ENCODE peak calls at places on chromosomes 1 and 21, in nine cellular contexts. D is A549, Z is GM23338, V is K562, H is HL-60, L is HCT116, S is SK-N-SH, R is GM12878, I is HepG2. X is an unnamed sample.

GRCh38 chr1:17569200-17570139 is 30.0 kb downstream of the ARHGEF10L start:
- DNase-seq in D (no peak), Z (no peak), V (peak; percentile 77), H (peak; percentile 27), L (peak; percentile 58), S (peak; percentile 60), R (no peak), I (peak; percentile 44), X (no peak)

GRCh38 chr1:46183119-46183842 is 7.0 kb upstream of the P3R3URF start:
- DNase-seq in D (peak; percentile 74), Z (peak; percentile 26), V (no peak), H (peak; percentile 51), L (peak; percentile 98), S (no peak), R (no peak), I (peak; percentile 85), X (peak; percentile 99)

GRCh38 chr1:15610167-15610566 is 7.1 kb upstream of the DDI2 start:
- DNase-seq in D (no peak), Z (no peak), V (no peak), H (no peak), L (no peak), S (no peak), R (no peak), I (peak; percentile 71), X (no peak)

GRCh38 chr1:169236880-169237279 is 130.4 kb downstream of the ATP1B1 start:
- DNase-seq in D (no peak), Z (no peak), V (no peak), H (no peak), L (no peak), S (no peak), R (no peak), I (no peak), X (no peak)

GRCh38 chr1:160108888-160109662 is 6.5 kb upstream of the ATP1A2 start:
- DNase-seq in D (peak; percentile 75), Z (peak; percentile 81), V (peak; percentile 33), H (no peak), L (peak; percentile 69), S (peak; percentile 63), R (no peak), I (peak; percentile 80), X (no peak)

GRCh38 chr21:35716886-35717285 is 343.4 kb downstream of the SETD4 start:
- DNase-seq in D (no peak), Z (no peak), V (no peak), H (no peak), L (no peak), S (no peak), R (no peak), I (no peak), X (no peak)

GRCh38 chr1:2642560-2643413 is 10.0 kb upstream of the MMEL1 start:
- DNase-seq in D (peak; percentile 94), Z (peak; percentile 95), V (peak; percentile 100), H (peak; percentile 56), L (peak; percentile 73), S (peak; percentile 100), R (peak; percentile 42), I (peak; percentile 86), X (peak; percentile 38)

GRCh38 chr1:203590559-203590958 is 36.1 kb upstream of the ATP2B4 start:
- DNase-seq in D (no peak), Z (no peak), V (no peak), H (no peak), L (no peak), S (no peak), R (no peak), I (no peak), X (no peak)

GRCh38 chr1:105865546-105865945 is 1190.9 kb upstream of the PRMT6 start:
- DNase-seq in D (no peak), Z (no peak), V (no peak), H (no peak), L (no peak), S (no peak), R (no peak), I (no peak), X (no peak)

GRCh38 chr21:42568834-42569731 is 55.4 kb downstream of the SLC37A1 start:
- DNase-seq in D (no peak), Z (no peak), V (no peak), H (no peak), L (no peak), S (no peak), R (no peak), I (no peak), X (no peak)

GRCh38 chr1:99935534-99935933 is 34.3 kb upstream of the SLC35A3 start:
- DNase-seq in D (no peak), Z (no peak), V (no peak), H (no peak), L (no peak), S (no peak), R (no peak), I (no peak), X (no peak)

GRCh38 chr1:55445416-55445815 is 230.3 kb upstream of the USP24 start:
- DNase-seq in D (no peak), Z (no peak), V (no peak), H (no peak), L (no peak), S (no peak), R (peak; percentile 12), I (no peak), X (no peak)

GRCh38 chr1:174135200-174135599 is 24.1 kb upstream of the RABGAP1L start:
- DNase-seq in D (no peak), Z (no peak), V (no peak), H (no peak), L (no peak), S (no peak), R (no peak), I (no peak), X (no peak)

GRCh38 chr1:30759718-30760281 is 2.2 kb upstream of the LAPTM5 start:
- DNase-seq in D (no peak), Z (peak; percentile 32), V (no peak), H (no peak), L (no peak), S (no peak), R (no peak), I (no peak), X (no peak)

DNA sequence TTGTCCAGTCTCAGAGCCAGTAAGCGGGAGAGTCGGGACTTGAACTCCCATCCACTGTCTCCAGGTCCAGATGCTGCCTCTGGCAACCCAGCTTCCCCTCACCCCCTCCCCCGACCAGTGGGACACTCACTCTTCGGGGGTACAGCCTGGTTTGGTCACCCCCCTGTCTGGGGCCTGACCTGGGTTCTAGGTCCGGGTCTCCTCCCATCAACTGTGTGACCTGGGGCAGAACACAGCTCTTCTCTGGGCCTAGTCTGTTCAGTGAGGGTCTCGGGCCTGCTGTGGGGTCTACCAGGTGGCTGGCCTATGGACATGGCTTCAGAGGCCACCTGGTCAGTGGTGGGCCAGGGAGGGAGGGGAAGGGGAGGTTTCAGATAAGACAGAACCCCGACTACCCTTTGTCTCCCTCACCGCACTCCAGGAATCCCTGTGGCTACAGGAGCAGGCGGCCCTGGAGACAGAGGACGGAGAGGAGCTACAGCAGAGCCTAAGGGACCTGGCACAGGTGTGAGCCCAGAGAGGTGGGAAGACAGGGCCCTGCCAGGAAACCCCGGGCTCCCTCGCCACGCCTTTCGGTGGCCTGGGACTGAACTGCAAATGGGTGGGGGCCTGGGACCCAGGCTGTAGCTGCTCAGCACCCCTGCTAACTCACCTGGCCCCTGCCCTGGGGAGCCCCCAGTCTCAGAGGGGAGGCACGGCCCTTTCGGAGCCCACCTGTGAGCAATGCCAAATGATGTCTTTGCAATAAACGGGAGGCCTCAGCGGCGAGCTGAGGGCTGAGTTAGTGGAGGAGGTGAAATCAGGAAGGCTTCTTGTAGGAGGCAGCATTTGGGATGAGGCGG is 4.1 kb upstream of the NBPF3 start:
- DNase-seq in D (no peak), Z (peak; percentile 5), V (no peak), H (no peak), L (no peak), S (no peak), R (no peak), I (no peak), X (no peak)
- H3K4me3 ChIP-seq in D (no peak overlapping the region), Z (peak overlapping the region; percentile 66), V (no peak overlapping the region), H (no peak overlapping the region), L (no peak overlapping the region), S (no peak overlapping the region), R (no peak overlapping the region), I (peak overlapping the region; percentile 71), X (peak overlapping the region; percentile 50)

DNA sequence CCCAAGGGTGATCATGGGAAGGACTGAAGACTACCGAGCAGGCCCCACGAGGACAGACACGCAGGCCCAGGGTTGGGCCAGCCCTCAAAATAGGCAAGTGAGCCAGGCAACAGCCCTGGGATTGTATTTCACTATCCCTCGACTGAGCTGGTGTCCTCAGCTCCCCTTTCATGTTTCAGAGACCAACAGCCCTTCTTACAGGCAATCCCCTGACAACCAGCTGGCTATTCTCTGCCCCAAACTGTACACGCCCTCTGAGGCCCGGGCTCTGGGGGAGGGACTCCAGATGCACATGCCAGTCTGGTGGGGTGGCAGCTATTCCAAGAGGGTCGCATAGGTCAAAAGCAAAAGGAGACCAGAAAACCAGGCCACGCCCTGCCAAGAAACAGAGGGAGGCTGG is 243.0 kb downstream of the TOMM20 start:
- DNase-seq in D (no peak), Z (no peak), V (no peak), H (no peak), L (no peak), S (no peak), R (no peak), I (no peak), X (no peak)
- TF ChIP-seq REST in D (no peak), Z (no peak), V (no peak), H (no peak), L (no peak), S (no peak), R (no peak), I (no peak), X (no peak)

DNA sequence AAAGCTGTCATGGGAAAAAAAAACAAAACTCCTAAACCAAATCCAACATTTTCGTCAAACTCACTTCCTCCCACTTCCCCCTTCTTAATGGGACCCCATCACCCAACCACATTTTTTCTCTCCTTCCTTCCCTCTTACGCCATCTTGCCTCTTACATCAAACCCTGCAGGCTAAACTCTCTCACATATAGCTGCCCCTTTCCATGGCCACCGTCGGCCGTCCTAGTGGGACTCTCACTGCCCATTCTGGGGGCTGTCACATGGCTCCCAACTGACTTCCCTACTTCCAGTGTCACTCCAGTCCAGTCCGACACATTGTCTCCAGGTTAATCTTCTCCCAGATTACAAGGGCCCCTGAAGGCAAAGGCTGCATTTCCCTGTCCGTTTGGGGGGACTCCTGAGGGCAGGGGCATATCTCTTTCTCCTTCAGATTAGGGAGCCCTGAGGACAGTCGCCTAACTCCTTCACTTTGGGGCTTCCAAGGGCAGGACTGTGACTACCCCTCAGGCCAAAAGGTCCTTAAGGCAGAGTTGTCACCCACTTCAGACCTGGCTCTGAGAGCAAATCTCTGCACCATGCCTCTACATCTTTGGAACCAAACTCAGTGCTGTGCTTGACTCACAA is 658 bp downstream of the UBXN11 start:
- DNase-seq in D (no peak), Z (peak; percentile 27), V (no peak), H (peak; percentile 76), L (no peak), S (no peak), R (no peak), I (no peak), X (no peak)
- H3K4me3 ChIP-seq in D (peak overlapping the region; percentile 63), Z (peak overlapping the region; percentile 99), V (peak overlapping the region; percentile 77), H (peak overlapping the region; percentile 93), L (peak overlapping the region; percentile 79), S (peak overlapping the region; percentile 92), R (peak overlapping the region; percentile 92), I (peak overlapping the region; percentile 98), X (peak overlapping the region; percentile 76)

DNA sequence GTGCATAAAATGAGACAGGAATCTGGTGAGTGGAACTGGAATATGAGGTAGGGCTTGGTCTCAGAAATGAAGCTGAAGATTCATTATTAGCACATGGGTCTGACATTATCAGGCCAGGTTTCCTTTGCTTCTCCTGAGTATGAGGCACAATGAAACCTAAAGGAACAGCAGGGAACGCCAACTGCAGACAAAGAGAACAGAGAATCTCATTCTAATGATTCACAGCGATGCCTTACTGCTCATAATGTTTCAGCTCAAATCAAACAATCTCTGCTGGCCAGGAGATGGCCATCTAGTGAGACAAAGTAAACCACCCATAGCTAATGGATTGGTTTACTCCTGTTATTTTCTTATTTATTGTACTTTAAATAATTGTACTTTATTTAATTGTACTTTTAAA is 133.5 kb downstream of the C1orf21 start:
- DNase-seq in D (no peak), Z (peak; percentile 48), V (no peak), H (no peak), L (no peak), S (no peak), R (no peak), I (no peak), X (no peak)
- TF ChIP-seq REST in D (no peak), Z (no peak), V (no peak), H (no peak), L (no peak), S (no peak), R (no peak), I (no peak), X (no peak)